ENCODE peak calls at places on chromosome 18, in four cellular contexts. H is H9, Q is colonic mucosa, Y is 8988T. K is an unnamed sample.

GRCh38 chr18:59664329-59664728 is 32.9 kb downstream of the CCBE1 start:
- DNase-seq in H (no peak), Q (no peak), Y (no peak), K (no peak)

GRCh38 chr18:21110667-21111350 is 804 bp downstream of the ROCK1 start:
- DNase-seq in H (peak; percentile 38), Q (peak; percentile 70), Y (no peak), K (peak; percentile 25)

GRCh38 chr18:8745355-8746014 is 40.1 kb downstream of the MTCL1 start:
- DNase-seq in H (no peak), Q (no peak), Y (no peak), K (no peak)

GRCh38 chr18:76989647-76990190 is 142.9 kb downstream of the MBP start:
- DNase-seq in H (no peak), Q (no peak), Y (no peak), K (no peak)

GRCh38 chr18:59419386-59419785 is 60.3 kb upstream of the LMAN1 start:
- DNase-seq in H (no peak), Q (no peak), Y (no peak), K (no peak)

GRCh38 chr18:33210575-33211189 is 229.8 kb downstream of the CCDC178 start:
- DNase-seq in H (peak; percentile 31), Q (no peak), Y (no peak), K (peak; percentile 29)

GRCh38 chr18:48002933-48003365 is 72.5 kb upstream of the SMAD2 start:
- DNase-seq in H (no peak), Q (peak; percentile 75), Y (peak; percentile 68), K (no peak)

GRCh38 chr18:60599267-60599666 is 226.7 kb upstream of the MC4R start:
- DNase-seq in H (no peak), Q (no peak), Y (no peak), K (no peak)

GRCh38 chr18:12361770-12362378 is 15.2 kb downstream of the AFG3L2 start:
- DNase-seq in H (no peak), Q (no peak), Y (no peak), K (no peak)

GRCh38 chr18:31596081-31596872 is 4.6 kb downstream of the TTR start:
- DNase-seq in H (no peak), Q (no peak), Y (no peak), K (no peak)